ENCODE peak calls at places on chromosomes 16 and 17, in five cellular contexts. K, A, T, E and X are unnamed samples.

GRCh38 chr16:3597676-3598075 is 13.7 kb downstream of the SLX4 start:
- DNase-seq in T (no peak), E (no peak), K (no peak), A (no peak), X (no peak)

GRCh38 chr17:72706396-72706981 is 386.0 kb downstream of the SLC39A11 start:
- DNase-seq in A (no peak), T (no peak), K (no peak), E (no peak), X (no peak)

GRCh38 chr16:81842564-81843242 is 63.6 kb downstream of the PLCG2 start:
- DNase-seq in E (no peak), T (no peak), K (no peak), A (no peak), X (no peak)

GRCh38 chr16:28012031-28012445 is 51.5 kb downstream of the GSG1L start:
- DNase-seq in K (no peak), T (no peak), E (peak), A (peak), X (no peak)

GRCh38 chr16:8959921-8960787 is 3.6 kb downstream of the USP7 start:
- DNase-seq in A (peak), T (no peak), E (no peak), K (no peak), X (no peak)

GRCh38 chr16:3458852-3459361 is 15.4 kb downstream of the NAA60 start:
- DNase-seq in K (no peak), E (no peak), A (no peak), T (no peak), X (no peak)

GRCh38 chr16:17160285-17160854 is 310.4 kb downstream of the XYLT1 start:
- DNase-seq in T (no peak), K (no peak), A (no peak), E (no peak), X (no peak)

GRCh38 chr17:17514993-17515920 is 19.1 kb upstream of the RASD1 start:
- DNase-seq in A (peak), T (no peak), E (peak), K (no peak), X (peak)

GRCh38 chr17:48571024-48571818 is 6.9 kb downstream of the HOXB4 start:
- DNase-seq in K (no peak), A (no peak), T (no peak), E (no peak), X (no peak)